ENCODE peak calls at places on chromosomes 1 and 21, in nine cellular contexts. One of them, this sample, is unnamed.
A peak's percentile ranks its signal among the peaks of the same experiment; 100 is the strongest.

GRCh38 chr1:202266061-202266765 is 72.6 kb downstream of the LGR6 start:
- DNase-seq in prostate gland: no peak
- DNase-seq in stomach: peak; percentile 17
- DNase-seq in body of pancreas: no peak
- DNase-seq in GM12891: no peak
- DNase-seq in esophagus squamous epithelium: no peak
- DNase-seq in right lobe of liver: no peak
- DNase-seq in adrenal gland: no peak
- DNase-seq in transverse colon: no peak
- DNase-seq in this sample: no peak

GRCh38 chr1:233188061-233188460 is 107.5 kb downstream of the PCNX2 start:
- DNase-seq in right lobe of liver: no peak
- DNase-seq in adrenal gland: no peak
- DNase-seq in GM12891: no peak
- DNase-seq in transverse colon: no peak
- DNase-seq in prostate gland: no peak
- DNase-seq in esophagus squamous epithelium: no peak
- DNase-seq in stomach: no peak
- DNase-seq in body of pancreas: no peak
- DNase-seq in this sample: no peak

GRCh38 chr1:185244015-185244747 is 72.9 kb downstream of the IVNS1ABP start:
- DNase-seq in transverse colon: no peak
- DNase-seq in body of pancreas: no peak
- DNase-seq in GM12891: no peak
- DNase-seq in right lobe of liver: no peak
- DNase-seq in prostate gland: no peak
- DNase-seq in esophagus squamous epithelium: no peak
- DNase-seq in stomach: no peak
- DNase-seq in adrenal gland: no peak
- DNase-seq in this sample: no peak

GRCh38 chr1:1348420-1349255 is 580 bp downstream of the DVL1 start:
- DNase-seq in stomach: no peak
- DNase-seq in adrenal gland: no peak
- DNase-seq in GM12891: no peak
- DNase-seq in esophagus squamous epithelium: no peak
- DNase-seq in body of pancreas: peak; percentile 54
- DNase-seq in prostate gland: no peak
- DNase-seq in transverse colon: no peak
- DNase-seq in right lobe of liver: no peak
- DNase-seq in this sample: no peak

GRCh38 chr1:225474439-225474985 is 46.7 kb upstream of the LBR start:
- DNase-seq in body of pancreas: no peak
- DNase-seq in prostate gland: no peak
- DNase-seq in stomach: no peak
- DNase-seq in adrenal gland: no peak
- DNase-seq in right lobe of liver: no peak
- DNase-seq in GM12891: no peak
- DNase-seq in transverse colon: no peak
- DNase-seq in esophagus squamous epithelium: no peak
- DNase-seq in this sample: no peak

GRCh38 chr21:43717166-43717853 is 1.6 kb upstream of the PDXK start:
- DNase-seq in prostate gland: no peak
- DNase-seq in GM12891: no peak
- DNase-seq in right lobe of liver: no peak
- DNase-seq in adrenal gland: no peak
- DNase-seq in stomach: no peak
- DNase-seq in body of pancreas: no peak
- DNase-seq in transverse colon: no peak
- DNase-seq in esophagus squamous epithelium: no peak
- DNase-seq in this sample: no peak

GRCh38 chr1:156106624-156107488 is 7.7 kb upstream of the LMNA start:
- DNase-seq in body of pancreas: peak; percentile 50
- DNase-seq in transverse colon: no peak
- DNase-seq in adrenal gland: no peak
- DNase-seq in GM12891: no peak
- DNase-seq in right lobe of liver: no peak
- DNase-seq in esophagus squamous epithelium: no peak
- DNase-seq in stomach: no peak
- DNase-seq in prostate gland: no peak
- DNase-seq in this sample: peak; percentile 47

GRCh38 chr1:206851611-206852010 is 13.8 kb upstream of the IL20 start:
- DNase-seq in right lobe of liver: no peak
- DNase-seq in GM12891: no peak
- DNase-seq in transverse colon: no peak
- DNase-seq in body of pancreas: no peak
- DNase-seq in stomach: no peak
- DNase-seq in adrenal gland: no peak
- DNase-seq in prostate gland: no peak
- DNase-seq in esophagus squamous epithelium: no peak
- DNase-seq in this sample: no peak

GRCh38 chr1:193104496-193104905 is 713 bp downstream of the GLRX2 start:
- DNase-seq in adrenal gland: peak; percentile 44
- DNase-seq in stomach: peak; percentile 51
- DNase-seq in body of pancreas: peak; percentile 38
- DNase-seq in right lobe of liver: peak; percentile 50
- DNase-seq in GM12891: peak; percentile 18
- DNase-seq in esophagus squamous epithelium: no peak
- DNase-seq in prostate gland: peak; percentile 19
- DNase-seq in transverse colon: peak; percentile 56
- DNase-seq in this sample: peak; percentile 30

GRCh38 chr1:25487628-25488027 is 55.8 kb upstream of the LDLRAP1 start:
- DNase-seq in right lobe of liver: no peak
- DNase-seq in GM12891: no peak
- DNase-seq in body of pancreas: no peak
- DNase-seq in transverse colon: no peak
- DNase-seq in stomach: no peak
- DNase-seq in adrenal gland: no peak
- DNase-seq in esophagus squamous epithelium: no peak
- DNase-seq in prostate gland: no peak
- DNase-seq in this sample: no peak

GRCh38 chr1:9066945-9067807 is 2.3 kb downstream of the SLC2A5 start:
- DNase-seq in stomach: no peak
- DNase-seq in esophagus squamous epithelium: no peak
- DNase-seq in right lobe of liver: peak; percentile 48
- DNase-seq in transverse colon: peak; percentile 53
- DNase-seq in GM12891: no peak
- DNase-seq in prostate gland: no peak
- DNase-seq in body of pancreas: no peak
- DNase-seq in adrenal gland: peak; percentile 53
- DNase-seq in this sample: peak; percentile 90

GRCh38 chr1:236982380-236982779 is 21.9 kb downstream of the MT1HL1 start:
- DNase-seq in adrenal gland: no peak
- DNase-seq in esophagus squamous epithelium: no peak
- DNase-seq in body of pancreas: no peak
- DNase-seq in stomach: no peak
- DNase-seq in GM12891: no peak
- DNase-seq in transverse colon: no peak
- DNase-seq in right lobe of liver: no peak
- DNase-seq in prostate gland: no peak
- DNase-seq in this sample: no peak

GRCh38 chr1:183699643-183700160 is 46.6 kb upstream of the APOBEC4 start:
- DNase-seq in prostate gland: peak; percentile 14
- DNase-seq in right lobe of liver: no peak
- DNase-seq in GM12891: no peak
- DNase-seq in body of pancreas: no peak
- DNase-seq in esophagus squamous epithelium: no peak
- DNase-seq in stomach: no peak
- DNase-seq in transverse colon: no peak
- DNase-seq in adrenal gland: no peak
- DNase-seq in this sample: no peak

GRCh38 chr1:72648465-72648864 is 366.1 kb upstream of the NEGR1 start:
- DNase-seq in right lobe of liver: no peak
- DNase-seq in body of pancreas: no peak
- DNase-seq in GM12891: no peak
- DNase-seq in prostate gland: no peak
- DNase-seq in esophagus squamous epithelium: no peak
- DNase-seq in transverse colon: no peak
- DNase-seq in adrenal gland: no peak
- DNase-seq in stomach: no peak
- DNase-seq in this sample: no peak

GRCh38 chr1:243421784-243422183 is 165.9 kb downstream of the SDCCAG8 start:
- DNase-seq in stomach: peak; percentile 67
- DNase-seq in transverse colon: peak; percentile 31
- DNase-seq in right lobe of liver: peak; percentile 51
- DNase-seq in adrenal gland: no peak
- DNase-seq in GM12891: no peak
- DNase-seq in body of pancreas: no peak
- DNase-seq in prostate gland: peak; percentile 32
- DNase-seq in esophagus squamous epithelium: no peak
- DNase-seq in this sample: peak; percentile 74

DNA sequence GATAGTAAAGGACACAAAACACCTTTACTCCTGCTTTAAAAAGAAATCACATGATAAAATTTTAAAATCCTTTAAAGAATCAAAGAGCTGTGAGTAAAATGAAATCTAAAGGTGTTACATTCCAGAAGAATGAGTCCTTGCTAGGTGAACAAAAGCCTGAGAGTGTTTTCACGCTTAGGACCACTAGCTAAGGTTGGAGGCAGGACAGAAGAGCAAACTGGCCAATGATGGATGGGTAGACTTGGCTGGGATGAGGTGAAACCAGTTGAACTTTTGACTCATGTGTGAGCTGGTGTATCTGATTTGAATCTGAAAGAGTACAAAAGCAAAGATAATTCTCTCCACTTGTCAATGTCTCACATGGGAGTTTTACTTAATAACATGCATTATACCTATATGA is 35.1 kb downstream of the CATSPERE start:
- DNase-seq in body of pancreas: no peak
- DNase-seq in GM12891: no peak
- DNase-seq in esophagus squamous epithelium: no peak
- DNase-seq in right lobe of liver: no peak
- DNase-seq in adrenal gland: no peak
- DNase-seq in prostate gland: no peak
- DNase-seq in stomach: no peak
- DNase-seq in transverse colon: no peak
- DNase-seq in this sample: no peak
- TF ChIP-seq POLR2A in body of pancreas: no peak
- TF ChIP-seq POLR2A in GM12891: no peak
- TF ChIP-seq POLR2A in esophagus squamous epithelium: no peak
- TF ChIP-seq POLR2A in right lobe of liver: no peak
- TF ChIP-seq POLR2A in adrenal gland: no peak
- TF ChIP-seq POLR2A in prostate gland: no peak
- TF ChIP-seq POLR2A in stomach: no peak
- TF ChIP-seq POLR2A in transverse colon: no peak
- TF ChIP-seq POLR2A in this sample: no peak

GRCh38 chr1:21873174-21873573 is 61.1 kb downstream of the LDLRAD2 start:
- DNase-seq in right lobe of liver: no peak
- DNase-seq in esophagus squamous epithelium: no peak
- DNase-seq in stomach: no peak
- DNase-seq in GM12891: no peak
- DNase-seq in transverse colon: no peak
- DNase-seq in body of pancreas: no peak
- DNase-seq in prostate gland: no peak
- DNase-seq in adrenal gland: no peak
- DNase-seq in this sample: no peak
- TF ChIP-seq POLR2A in right lobe of liver: no peak
- TF ChIP-seq POLR2A in esophagus squamous epithelium: no peak
- TF ChIP-seq POLR2A in stomach: no peak
- TF ChIP-seq POLR2A in GM12891: no peak
- TF ChIP-seq POLR2A in transverse colon: no peak
- TF ChIP-seq POLR2A in body of pancreas: no peak
- TF ChIP-seq POLR2A in prostate gland: no peak
- TF ChIP-seq POLR2A in adrenal gland: no peak
- TF ChIP-seq POLR2A in this sample: no peak

GRCh38 chr1:216824511-216824910 is 101.3 kb upstream of the ESRRG start:
- DNase-seq in esophagus squamous epithelium: no peak
- DNase-seq in transverse colon: no peak
- DNase-seq in prostate gland: no peak
- DNase-seq in body of pancreas: no peak
- DNase-seq in GM12891: no peak
- DNase-seq in right lobe of liver: no peak
- DNase-seq in adrenal gland: no peak
- DNase-seq in stomach: no peak
- DNase-seq in this sample: no peak

GRCh38 chr1:216822480-216822879 is 99.3 kb upstream of the ESRRG start:
- DNase-seq in right lobe of liver: no peak
- DNase-seq in GM12891: no peak
- DNase-seq in adrenal gland: no peak
- DNase-seq in prostate gland: no peak
- DNase-seq in stomach: no peak
- DNase-seq in body of pancreas: no peak
- DNase-seq in esophagus squamous epithelium: no peak
- DNase-seq in transverse colon: no peak
- DNase-seq in this sample: no peak

GRCh38 chr1:216826206-216826605 is 103.0 kb upstream of the ESRRG start:
- DNase-seq in stomach: no peak
- DNase-seq in transverse colon: no peak
- DNase-seq in body of pancreas: no peak
- DNase-seq in right lobe of liver: no peak
- DNase-seq in adrenal gland: no peak
- DNase-seq in prostate gland: no peak
- DNase-seq in esophagus squamous epithelium: no peak
- DNase-seq in GM12891: no peak
- DNase-seq in this sample: no peak

GRCh38 chr1:216826629-216827028 is 103.4 kb upstream of the ESRRG start:
- DNase-seq in stomach: no peak
- DNase-seq in right lobe of liver: no peak
- DNase-seq in GM12891: no peak
- DNase-seq in prostate gland: no peak
- DNase-seq in body of pancreas: no peak
- DNase-seq in adrenal gland: no peak
- DNase-seq in transverse colon: no peak
- DNase-seq in esophagus squamous epithelium: no peak
- DNase-seq in this sample: no peak

DNA sequence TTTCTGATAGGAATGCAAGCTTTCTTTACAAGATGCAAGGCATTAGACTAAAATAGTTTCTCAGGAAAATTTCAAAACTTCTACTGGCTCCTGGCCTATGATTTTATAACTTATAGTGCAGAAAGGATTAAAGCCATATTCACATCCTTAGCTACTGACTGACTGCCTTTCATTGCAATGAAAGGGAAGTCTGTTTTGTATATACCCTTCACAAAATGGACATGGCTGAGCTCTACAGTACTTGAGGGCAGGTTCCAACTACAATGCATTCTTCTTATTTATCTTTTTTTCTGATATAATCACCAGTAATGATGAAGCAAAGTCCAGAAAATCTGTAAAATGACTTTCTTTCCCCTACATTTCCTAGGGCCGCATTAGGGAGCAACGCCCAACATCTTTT is 100.5 kb upstream of the ESRRG start:
- DNase-seq in right lobe of liver: no peak
- DNase-seq in prostate gland: no peak
- DNase-seq in body of pancreas: no peak
- DNase-seq in adrenal gland: no peak
- DNase-seq in transverse colon: no peak
- DNase-seq in esophagus squamous epithelium: no peak
- DNase-seq in stomach: no peak
- DNase-seq in GM12891: no peak
- DNase-seq in this sample: no peak
- TF ChIP-seq POLR2A in right lobe of liver: no peak
- TF ChIP-seq POLR2A in prostate gland: no peak
- TF ChIP-seq POLR2A in body of pancreas: no peak
- TF ChIP-seq POLR2A in adrenal gland: no peak
- TF ChIP-seq POLR2A in transverse colon: no peak
- TF ChIP-seq POLR2A in esophagus squamous epithelium: no peak
- TF ChIP-seq POLR2A in stomach: no peak
- TF ChIP-seq POLR2A in GM12891: no peak
- TF ChIP-seq POLR2A in this sample: no peak

DNA sequence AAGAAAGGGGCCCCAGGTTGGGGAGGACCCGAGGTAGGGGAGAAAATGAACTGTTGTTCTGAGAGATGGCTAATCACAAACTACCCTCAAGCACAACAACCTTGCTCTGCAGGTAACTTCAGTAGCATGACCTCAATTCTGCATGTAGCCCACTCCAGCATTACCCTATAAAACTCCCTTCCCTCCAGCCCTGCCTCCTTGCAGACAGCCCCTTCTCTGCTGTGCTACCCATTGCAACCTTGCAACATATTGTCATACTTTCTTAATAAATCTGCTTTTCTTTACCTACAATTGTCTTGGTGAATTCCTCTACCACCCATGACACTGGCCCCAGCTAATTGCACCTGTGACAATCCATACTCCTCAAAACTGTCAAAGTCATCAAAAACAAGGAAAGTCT is 428.9 kb downstream of the MATN1 start:
- DNase-seq in body of pancreas: no peak
- DNase-seq in right lobe of liver: no peak
- DNase-seq in GM12891: no peak
- DNase-seq in transverse colon: no peak
- DNase-seq in stomach: peak; percentile 9
- DNase-seq in adrenal gland: no peak
- DNase-seq in prostate gland: no peak
- DNase-seq in esophagus squamous epithelium: no peak
- DNase-seq in this sample: no peak
- TF ChIP-seq POLR2A in body of pancreas: no peak
- TF ChIP-seq POLR2A in right lobe of liver: no peak
- TF ChIP-seq POLR2A in GM12891: no peak
- TF ChIP-seq POLR2A in transverse colon: no peak
- TF ChIP-seq POLR2A in stomach: no peak
- TF ChIP-seq POLR2A in adrenal gland: no peak
- TF ChIP-seq POLR2A in prostate gland: no peak
- TF ChIP-seq POLR2A in esophagus squamous epithelium: no peak
- TF ChIP-seq POLR2A in this sample: no peak

This sample was measured in gastrocnemius medialis.